ENCODE peak calls at places on chromosomes 3 and 15, in ten cellular contexts. One of them, this sample, is unnamed.

GRCh38 chr3:194556086-194557056 is 69.6 kb upstream of the ATP13A3 start:
- DNase-seq in NCI-H1092: no peak
- DNase-seq in A549: no peak
- DNase-seq in GM12891: no peak
- DNase-seq in endothelial cell of umbilical vein: peak
- DNase-seq in H4: peak
- DNase-seq in retina: no peak
- DNase-seq in Calu3: no peak
- DNase-seq in NCI-H187 treated with DMSO at 0.1 percent for 48 hours: no peak
- DNase-seq in SK-N-DZ: no peak
- DNase-seq in this sample: peak

GRCh38 chr3:66481071-66482001 is 19.5 kb downstream of the LRIG1 start:
- DNase-seq in NCI-H1092: no peak
- DNase-seq in A549: no peak
- DNase-seq in GM12891: no peak
- DNase-seq in endothelial cell of umbilical vein: no peak
- DNase-seq in H4: peak
- DNase-seq in retina: no peak
- DNase-seq in Calu3: peak
- DNase-seq in NCI-H187 treated with DMSO at 0.1 percent for 48 hours: no peak
- DNase-seq in SK-N-DZ: no peak
- DNase-seq in this sample: no peak

GRCh38 chr3:128395500-128396125 is 71.1 kb downstream of the DNAJB8 start:
- DNase-seq in NCI-H1092: no peak
- DNase-seq in A549: no peak
- DNase-seq in GM12891: no peak
- DNase-seq in endothelial cell of umbilical vein: peak
- DNase-seq in H4: no peak
- DNase-seq in retina: no peak
- DNase-seq in Calu3: no peak
- DNase-seq in NCI-H187 treated with DMSO at 0.1 percent for 48 hours: no peak
- DNase-seq in SK-N-DZ: peak
- DNase-seq in this sample: no peak

GRCh38 chr3:109804697-109805096 is 467.4 kb upstream of the DPPA4 start:
- DNase-seq in NCI-H1092: no peak
- DNase-seq in A549: no peak
- DNase-seq in GM12891: no peak
- DNase-seq in endothelial cell of umbilical vein: no peak
- DNase-seq in H4: no peak
- DNase-seq in retina: no peak
- DNase-seq in Calu3: peak
- DNase-seq in NCI-H187 treated with DMSO at 0.1 percent for 48 hours: no peak
- DNase-seq in SK-N-DZ: no peak
- DNase-seq in this sample: no peak

GRCh38 chr3:277873-278272 is 81.3 kb downstream of the CHL1 start:
- DNase-seq in NCI-H1092: no peak
- DNase-seq in A549: no peak
- DNase-seq in GM12891: no peak
- DNase-seq in endothelial cell of umbilical vein: no peak
- DNase-seq in H4: no peak
- DNase-seq in retina: no peak
- DNase-seq in Calu3: no peak
- DNase-seq in NCI-H187 treated with DMSO at 0.1 percent for 48 hours: no peak
- DNase-seq in SK-N-DZ: no peak
- DNase-seq in this sample: no peak

GRCh38 chr3:127773752-127774395 is 48.4 kb downstream of the MGLL start:
- DNase-seq in NCI-H1092: no peak
- DNase-seq in A549: no peak
- DNase-seq in GM12891: no peak
- DNase-seq in endothelial cell of umbilical vein: no peak
- DNase-seq in H4: no peak
- DNase-seq in retina: no peak
- DNase-seq in Calu3: no peak
- DNase-seq in NCI-H187 treated with DMSO at 0.1 percent for 48 hours: no peak
- DNase-seq in SK-N-DZ: no peak
- DNase-seq in this sample: no peak

GRCh38 chr3:149080011-149080698 is 6.2 kb downstream of the HLTF start:
- DNase-seq in NCI-H1092: no peak
- DNase-seq in A549: no peak
- DNase-seq in GM12891: no peak
- DNase-seq in endothelial cell of umbilical vein: peak
- DNase-seq in H4: no peak
- DNase-seq in retina: no peak
- DNase-seq in Calu3: no peak
- DNase-seq in NCI-H187 treated with DMSO at 0.1 percent for 48 hours: no peak
- DNase-seq in SK-N-DZ: no peak
- DNase-seq in this sample: no peak

GRCh38 chr3:153313307-153313945 is 151.4 kb downstream of the RAP2B start:
- DNase-seq in NCI-H1092: no peak
- DNase-seq in A549: no peak
- DNase-seq in GM12891: no peak
- DNase-seq in endothelial cell of umbilical vein: no peak
- DNase-seq in H4: no peak
- DNase-seq in retina: no peak
- DNase-seq in Calu3: no peak
- DNase-seq in NCI-H187 treated with DMSO at 0.1 percent for 48 hours: no peak
- DNase-seq in SK-N-DZ: peak
- DNase-seq in this sample: no peak

GRCh38 chr3:102233881-102234280 is 200.9 kb upstream of the ZPLD1 start:
- DNase-seq in NCI-H1092: no peak
- DNase-seq in A549: no peak
- DNase-seq in GM12891: no peak
- DNase-seq in endothelial cell of umbilical vein: no peak
- DNase-seq in H4: no peak
- DNase-seq in retina: no peak
- DNase-seq in Calu3: no peak
- DNase-seq in NCI-H187 treated with DMSO at 0.1 percent for 48 hours: no peak
- DNase-seq in SK-N-DZ: no peak
- DNase-seq in this sample: no peak

GRCh38 chr3:44208568-44208967 is 33.1 kb upstream of the TOPAZ1 start:
- DNase-seq in NCI-H1092: no peak
- DNase-seq in A549: no peak
- DNase-seq in GM12891: no peak
- DNase-seq in endothelial cell of umbilical vein: no peak
- DNase-seq in H4: no peak
- DNase-seq in retina: no peak
- DNase-seq in Calu3: no peak
- DNase-seq in NCI-H187 treated with DMSO at 0.1 percent for 48 hours: no peak
- DNase-seq in SK-N-DZ: no peak
- DNase-seq in this sample: no peak

GRCh38 chr3:81749285-81749684 is 12.2 kb downstream of the GBE1 start:
- DNase-seq in NCI-H1092: no peak
- DNase-seq in A549: no peak
- DNase-seq in GM12891: no peak
- DNase-seq in endothelial cell of umbilical vein: no peak
- DNase-seq in H4: no peak
- DNase-seq in retina: no peak
- DNase-seq in Calu3: no peak
- DNase-seq in NCI-H187 treated with DMSO at 0.1 percent for 48 hours: no peak
- DNase-seq in SK-N-DZ: no peak
- DNase-seq in this sample: no peak

GRCh38 chr3:14351617-14352001 is 50.8 kb upstream of the SLC6A6 start:
- DNase-seq in NCI-H1092: no peak
- DNase-seq in A549: no peak
- DNase-seq in GM12891: no peak
- DNase-seq in endothelial cell of umbilical vein: no peak
- DNase-seq in H4: no peak
- DNase-seq in retina: no peak
- DNase-seq in Calu3: no peak
- DNase-seq in NCI-H187 treated with DMSO at 0.1 percent for 48 hours: no peak
- DNase-seq in SK-N-DZ: no peak
- DNase-seq in this sample: no peak

GRCh38 chr15:46344906-46345305 is 710.1 kb downstream of the SQOR start:
- DNase-seq in NCI-H1092: no peak
- DNase-seq in A549: no peak
- DNase-seq in GM12891: no peak
- DNase-seq in endothelial cell of umbilical vein: no peak
- DNase-seq in H4: no peak
- DNase-seq in retina: no peak
- DNase-seq in Calu3: no peak
- DNase-seq in NCI-H187 treated with DMSO at 0.1 percent for 48 hours: no peak
- DNase-seq in SK-N-DZ: no peak
- DNase-seq in this sample: no peak

GRCh38 chr3:17033516-17034168 is 148.9 kb downstream of the PLCL2 start:
- DNase-seq in NCI-H1092: no peak
- DNase-seq in A549: no peak
- DNase-seq in GM12891: no peak
- DNase-seq in endothelial cell of umbilical vein: no peak
- DNase-seq in H4: no peak
- DNase-seq in retina: no peak
- DNase-seq in Calu3: no peak
- DNase-seq in NCI-H187 treated with DMSO at 0.1 percent for 48 hours: no peak
- DNase-seq in SK-N-DZ: no peak
- DNase-seq in this sample: no peak

GRCh38 chr15:62606376-62607164 is 436.0 kb upstream of the TPM1 start:
- DNase-seq in NCI-H1092: no peak
- DNase-seq in A549: peak
- DNase-seq in GM12891: no peak
- DNase-seq in endothelial cell of umbilical vein: no peak
- DNase-seq in H4: peak
- DNase-seq in retina: no peak
- DNase-seq in Calu3: peak
- DNase-seq in NCI-H187 treated with DMSO at 0.1 percent for 48 hours: no peak
- DNase-seq in SK-N-DZ: no peak
- DNase-seq in this sample: no peak

GRCh38 chr3:63970596-63971468 is 52.5 kb downstream of the PSMD6 start:
- DNase-seq in NCI-H1092: no peak
- DNase-seq in A549: no peak
- DNase-seq in GM12891: no peak
- DNase-seq in endothelial cell of umbilical vein: no peak
- DNase-seq in H4: no peak
- DNase-seq in retina: peak
- DNase-seq in Calu3: no peak
- DNase-seq in NCI-H187 treated with DMSO at 0.1 percent for 48 hours: no peak
- DNase-seq in SK-N-DZ: no peak
- DNase-seq in this sample: no peak

GRCh38 chr3:191303596-191303995 is 25.6 kb upstream of the CCDC50 start:
- DNase-seq in NCI-H1092: no peak
- DNase-seq in A549: no peak
- DNase-seq in GM12891: no peak
- DNase-seq in endothelial cell of umbilical vein: no peak
- DNase-seq in H4: no peak
- DNase-seq in retina: no peak
- DNase-seq in Calu3: no peak
- DNase-seq in NCI-H187 treated with DMSO at 0.1 percent for 48 hours: no peak
- DNase-seq in SK-N-DZ: peak
- DNase-seq in this sample: no peak

GRCh38 chr15:84643838-84644237 is 10.2 kb downstream of the WDR73 start:
- DNase-seq in NCI-H1092: no peak
- DNase-seq in A549: no peak
- DNase-seq in GM12891: no peak
- DNase-seq in endothelial cell of umbilical vein: no peak
- DNase-seq in H4: no peak
- DNase-seq in retina: no peak
- DNase-seq in Calu3: no peak
- DNase-seq in NCI-H187 treated with DMSO at 0.1 percent for 48 hours: no peak
- DNase-seq in SK-N-DZ: no peak
- DNase-seq in this sample: no peak

GRCh38 chr3:98655666-98656065 is 62.3 kb upstream of the CPOX start:
- DNase-seq in NCI-H1092: no peak
- DNase-seq in A549: no peak
- DNase-seq in GM12891: no peak
- DNase-seq in endothelial cell of umbilical vein: peak
- DNase-seq in H4: no peak
- DNase-seq in retina: no peak
- DNase-seq in Calu3: no peak
- DNase-seq in NCI-H187 treated with DMSO at 0.1 percent for 48 hours: no peak
- DNase-seq in SK-N-DZ: no peak
- DNase-seq in this sample: no peak

GRCh38 chr3:47010050-47010712 is 30.7 kb downstream of the NBEAL2 start:
- DNase-seq in NCI-H1092: no peak
- DNase-seq in A549: no peak
- DNase-seq in GM12891: no peak
- DNase-seq in endothelial cell of umbilical vein: no peak
- DNase-seq in H4: no peak
- DNase-seq in retina: no peak
- DNase-seq in Calu3: no peak
- DNase-seq in NCI-H187 treated with DMSO at 0.1 percent for 48 hours: no peak
- DNase-seq in SK-N-DZ: no peak
- DNase-seq in this sample: no peak

GRCh38 chr15:88621789-88622604 is 857 bp downstream of the AEN start:
- DNase-seq in NCI-H1092: no peak
- DNase-seq in A549: peak
- DNase-seq in GM12891: no peak
- DNase-seq in endothelial cell of umbilical vein: peak
- DNase-seq in H4: no peak
- DNase-seq in retina: no peak
- DNase-seq in Calu3: no peak
- DNase-seq in NCI-H187 treated with DMSO at 0.1 percent for 48 hours: no peak
- DNase-seq in SK-N-DZ: no peak
- DNase-seq in this sample: no peak

GRCh38 chr15:62026707-62027565 is 33.3 kb downstream of the VPS13C start:
- DNase-seq in NCI-H1092: no peak
- DNase-seq in A549: no peak
- DNase-seq in GM12891: no peak
- DNase-seq in endothelial cell of umbilical vein: no peak
- DNase-seq in H4: no peak
- DNase-seq in retina: no peak
- DNase-seq in Calu3: no peak
- DNase-seq in NCI-H187 treated with DMSO at 0.1 percent for 48 hours: no peak
- DNase-seq in SK-N-DZ: no peak
- DNase-seq in this sample: no peak

GRCh38 chr15:33068531-33068990 is 126.0 kb downstream of the FMN1 start:
- DNase-seq in NCI-H1092: no peak
- DNase-seq in A549: peak
- DNase-seq in GM12891: no peak
- DNase-seq in endothelial cell of umbilical vein: no peak
- DNase-seq in H4: peak
- DNase-seq in retina: peak
- DNase-seq in Calu3: peak
- DNase-seq in NCI-H187 treated with DMSO at 0.1 percent for 48 hours: peak
- DNase-seq in SK-N-DZ: no peak
- DNase-seq in this sample: no peak

GRCh38 chr3:126481808-126482502 is 6.3 kb upstream of the ZXDC start:
- DNase-seq in NCI-H1092: no peak
- DNase-seq in A549: no peak
- DNase-seq in GM12891: no peak
- DNase-seq in endothelial cell of umbilical vein: no peak
- DNase-seq in H4: no peak
- DNase-seq in retina: no peak
- DNase-seq in Calu3: no peak
- DNase-seq in NCI-H187 treated with DMSO at 0.1 percent for 48 hours: no peak
- DNase-seq in SK-N-DZ: no peak
- DNase-seq in this sample: no peak

GRCh38 chr3:138941259-138941885 is 5.6 kb downstream of the FOXL2 start:
- DNase-seq in NCI-H1092: no peak
- DNase-seq in A549: peak
- DNase-seq in GM12891: no peak
- DNase-seq in endothelial cell of umbilical vein: no peak
- DNase-seq in H4: peak
- DNase-seq in retina: peak
- DNase-seq in Calu3: peak
- DNase-seq in NCI-H187 treated with DMSO at 0.1 percent for 48 hours: no peak
- DNase-seq in SK-N-DZ: peak
- DNase-seq in this sample: peak

GRCh38 chr3:99407257-99407656 is 231.1 kb upstream of the COL8A1 start:
- DNase-seq in NCI-H1092: no peak
- DNase-seq in A549: no peak
- DNase-seq in GM12891: no peak
- DNase-seq in endothelial cell of umbilical vein: no peak
- DNase-seq in H4: peak
- DNase-seq in retina: no peak
- DNase-seq in Calu3: no peak
- DNase-seq in NCI-H187 treated with DMSO at 0.1 percent for 48 hours: no peak
- DNase-seq in SK-N-DZ: no peak
- DNase-seq in this sample: no peak

GRCh38 chr15:51076898-51077564 is 17.7 kb downstream of the TNFAIP8L3 start:
- DNase-seq in NCI-H1092: no peak
- DNase-seq in A549: no peak
- DNase-seq in GM12891: no peak
- DNase-seq in endothelial cell of umbilical vein: no peak
- DNase-seq in H4: peak
- DNase-seq in retina: peak
- DNase-seq in Calu3: no peak
- DNase-seq in NCI-H187 treated with DMSO at 0.1 percent for 48 hours: no peak
- DNase-seq in SK-N-DZ: no peak
- DNase-seq in this sample: no peak

GRCh38 chr15:40501487-40501886 is 30.7 kb downstream of the CHST14 start:
- DNase-seq in NCI-H1092: no peak
- DNase-seq in A549: no peak
- DNase-seq in GM12891: no peak
- DNase-seq in endothelial cell of umbilical vein: no peak
- DNase-seq in H4: no peak
- DNase-seq in retina: no peak
- DNase-seq in Calu3: no peak
- DNase-seq in NCI-H187 treated with DMSO at 0.1 percent for 48 hours: no peak
- DNase-seq in SK-N-DZ: no peak
- DNase-seq in this sample: no peak